ENCODE peak calls at places on chromosomes 13 and 19, in ten cellular contexts. G is mucosa of descending colon, M is AG10803, F is HepG2, W is ascending aorta, Z is GM12865, L is GM12878, T is SK-N-SH, V is neural crest cell, P is psoas muscle. N is an unnamed sample.

GRCh38 chr13:77494226-77494625 is 41.3 kb upstream of the SCEL start:
- DNase-seq in T (no peak), G (no peak), W (no peak), F (no peak), Z (no peak), V (no peak), M (no peak), L (no peak), P (no peak), N (no peak)

GRCh38 chr19:40744554-40745401 is 5.5 kb downstream of the ACTMAP start:
- DNase-seq in G (no peak), V (no peak), P (no peak), L (no peak), M (peak), T (peak), W (no peak), Z (peak), F (peak), N (no peak)

GRCh38 chr19:310141-310651 is 19.0 kb upstream of the PLPP2 start:
- DNase-seq in V (no peak), M (no peak), T (peak), G (no peak), W (no peak), F (no peak), Z (no peak), L (no peak), P (no peak), N (no peak)

GRCh38 chr19:56403764-56404704 is at the start of gene ZNF583:
- DNase-seq in L (peak), W (peak), P (peak), T (peak), G (peak), M (peak), V (peak), F (peak), Z (peak), N (peak)

GRCh38 chr13:100547805-100548204 is 40.8 kb downstream of the GGACT start:
- DNase-seq in V (no peak), T (peak), Z (no peak), L (no peak), G (no peak), W (no peak), F (no peak), P (no peak), M (peak), N (no peak)

GRCh38 chr13:27133889-27134288 is 37.7 kb downstream of the USP12 start:
- DNase-seq in G (no peak), Z (no peak), L (no peak), M (no peak), P (no peak), V (no peak), T (no peak), F (no peak), W (no peak), N (no peak)

GRCh38 chr13:79745141-79745540 is 264.2 kb downstream of the NDFIP2 start:
- DNase-seq in M (peak), T (peak), Z (no peak), W (no peak), G (no peak), P (no peak), F (no peak), V (no peak), L (no peak), N (no peak)

GRCh38 chr19:41321600-41322270 is 11.8 kb downstream of the CCDC97 start:
- DNase-seq in Z (peak), V (peak), W (no peak), F (peak), T (peak), G (no peak), P (peak), M (peak), L (no peak), N (peak)

GRCh38 chr19:35011737-35012682 is 11.9 kb downstream of the GRAMD1A start:
- DNase-seq in P (no peak), Z (no peak), V (no peak), M (no peak), F (no peak), L (no peak), G (no peak), W (no peak), T (peak), N (no peak)

GRCh38 chr19:9130965-9131364 is 4.2 kb upstream of the OR7G3 start:
- DNase-seq in V (no peak), M (no peak), L (no peak), Z (peak), G (no peak), W (no peak), T (no peak), P (no peak), F (no peak), N (no peak)

GRCh38 chr13:112987625-112988024 is 18.6 kb downstream of the MCF2L start:
- DNase-seq in Z (no peak), P (no peak), L (no peak), F (no peak), G (no peak), M (no peak), T (no peak), V (no peak), W (no peak), N (no peak)

GRCh38 chr13:44420376-44421220 is 47.0 kb downstream of the SERP2 start:
- DNase-seq in F (no peak), M (peak), T (no peak), W (no peak), G (no peak), P (no peak), Z (no peak), V (no peak), L (no peak), N (no peak)

GRCh38 chr19:56834564-56835375 is 5.8 kb downstream of the PEG3 start:
- DNase-seq in V (no peak), L (no peak), T (no peak), G (no peak), W (no peak), Z (no peak), M (no peak), F (no peak), P (no peak), N (no peak)

GRCh38 chr19:19642506-19643157 is 825 bp downstream of the GMIP start:
- DNase-seq in M (peak), P (no peak), F (no peak), T (peak), Z (peak), V (no peak), L (no peak), G (no peak), W (no peak), N (peak)

GRCh38 chr19:4049432-4049831 is 17.3 kb downstream of the ZBTB7A start:
- DNase-seq in G (peak), M (no peak), F (no peak), L (no peak), W (no peak), Z (no peak), V (no peak), T (no peak), P (peak), N (no peak)

GRCh38 chr13:46622013-46622917 is 69.3 kb downstream of the LRCH1 start:
- DNase-seq in F (peak), V (no peak), M (no peak), L (no peak), W (no peak), T (no peak), Z (no peak), P (no peak), G (no peak), N (no peak)

GRCh38 chr13:90532861-90533260 is 814.6 kb upstream of the MIR17HG start:
- DNase-seq in Z (no peak), W (no peak), G (no peak), V (no peak), L (no peak), T (no peak), F (no peak), P (no peak), M (no peak), N (no peak)

GRCh38 chr13:111296417-111296816 is 24.0 kb upstream of the TEX29 start:
- DNase-seq in V (no peak), M (no peak), Z (no peak), T (no peak), G (no peak), F (no peak), L (no peak), W (no peak), P (no peak), N (no peak)

GRCh38 chr13:79869326-79869725 is 388.4 kb downstream of the NDFIP2 start:
- DNase-seq in F (peak), T (no peak), W (no peak), M (no peak), P (no peak), V (no peak), Z (no peak), L (no peak), G (no peak), N (no peak)

GRCh38 chr13:102699419-102699961 is 4.6 kb upstream of the METTL21C start:
- DNase-seq in F (no peak), L (no peak), W (no peak), G (no peak), M (no peak), Z (no peak), T (no peak), P (no peak), V (no peak), N (peak)

GRCh38 chr13:87123987-87124784 is 547.0 kb upstream of the SLITRK5 start:
- DNase-seq in V (no peak), T (no peak), M (peak), L (no peak), W (no peak), Z (no peak), P (no peak), F (peak), G (no peak), N (peak)

GRCh38 chr19:36245210-36246005 is 30.5 kb downstream of the ZNF146 start:
- DNase-seq in M (no peak), G (no peak), W (no peak), Z (no peak), F (no peak), T (peak), P (no peak), L (no peak), V (peak), N (peak)

GRCh38 chr19:27885361-27885760 is 1327.6 kb downstream of the UQCRFS1 start:
- DNase-seq in M (no peak), L (no peak), W (no peak), F (no peak), Z (no peak), T (no peak), V (no peak), P (no peak), G (no peak), N (no peak)

GRCh38 chr19:28644261-28644660 is 568.7 kb downstream of the UQCRFS1 start:
- DNase-seq in M (no peak), Z (no peak), W (no peak), L (no peak), F (no peak), P (no peak), T (no peak), G (no peak), V (no peak), N (no peak)

GRCh38 chr19:28074773-28075172 is 1138.2 kb downstream of the UQCRFS1 start:
- DNase-seq in M (no peak), V (no peak), L (peak), T (no peak), F (no peak), Z (peak), G (no peak), P (no peak), W (no peak), N (no peak)

GRCh38 chr19:37983153-37983552 is 76.1 kb downstream of the SIPA1L3 start:
- DNase-seq in W (no peak), F (no peak), L (no peak), T (no peak), Z (no peak), V (no peak), M (no peak), P (no peak), G (no peak), N (no peak)

GRCh38 chr13:76641056-76641455 is 245.1 kb downstream of the KCTD12 start:
- DNase-seq in G (no peak), Z (no peak), F (no peak), M (peak), T (peak), P (no peak), V (no peak), L (no peak), W (no peak), N (no peak)

GRCh38 chr13:29883941-29884518 is 33.6 kb upstream of the UBL3 start:
- DNase-seq in T (no peak), V (peak), W (no peak), G (no peak), P (no peak), F (no peak), L (no peak), M (peak), Z (no peak), N (no peak)

GRCh38 chr13:113393572-113394503 is 29.9 kb upstream of the GRTP1 start:
- DNase-seq in F (peak), M (peak), T (no peak), W (peak), Z (peak), V (peak), P (peak), G (peak), L (peak), N (peak)

GRCh38 chr19:52640916-52641315 is 2.8 kb upstream of the ZNF83 start:
- DNase-seq in P (no peak), G (no peak), F (no peak), W (no peak), L (no peak), T (peak), V (no peak), M (peak), Z (no peak), N (peak)

DNA sequence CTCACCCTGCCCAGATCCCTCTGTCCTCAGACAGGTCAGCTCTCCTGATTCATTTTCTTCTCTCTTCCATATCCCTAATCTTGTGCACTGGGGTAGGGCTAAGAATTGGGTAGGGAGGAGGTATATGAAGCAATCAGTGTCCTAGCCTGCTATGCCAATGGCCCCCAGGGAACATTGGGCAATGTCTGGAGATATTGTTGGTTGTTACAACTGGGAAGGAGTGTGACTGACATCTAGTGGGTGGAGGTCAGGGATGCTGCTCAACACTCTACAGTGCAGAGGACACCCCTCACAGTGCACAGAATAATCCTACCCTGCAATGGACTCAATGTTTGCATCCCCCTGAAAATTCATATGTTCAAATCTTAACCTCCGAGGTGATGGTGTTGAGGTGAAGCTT is 57.5 kb downstream of the CPAMD8 start:
- DNase-seq in L (no peak), G (no peak), T (no peak), V (no peak), P (no peak), M (no peak), Z (peak), F (peak), W (no peak), N (no peak)
- TF ChIP-seq CTCF in L (peak), G (no peak), T (no peak), V (no peak), P (no peak), M (no peak), Z (peak), F (peak), W (no peak), N (no peak)

GRCh38 chr19:29943615-29944014 is 1.6 kb downstream of the URI1 start:
- DNase-seq in P (no peak), L (no peak), G (no peak), V (no peak), Z (no peak), M (no peak), W (no peak), T (no peak), F (no peak), N (no peak)

GRCh38 chr19:29940971-29941585 is 961 bp upstream of the URI1 start:
- DNase-seq in L (no peak), G (no peak), W (no peak), F (no peak), V (no peak), Z (no peak), M (no peak), P (no peak), T (no peak), N (no peak)

GRCh38 chr19:29944415-29945012 is 2.5 kb downstream of the URI1 start:
- DNase-seq in G (no peak), F (no peak), M (no peak), W (no peak), P (no peak), T (no peak), Z (peak), L (no peak), V (no peak), N (no peak)

GRCh38 chr19:29941828-29942403 is at the start of gene URI1:
- DNase-seq in F (peak), W (peak), V (peak), L (no peak), T (peak), Z (peak), P (peak), M (peak), G (peak), N (peak)

GRCh38 chr19:29942404-29943261 is 594 bp downstream of the URI1 start:
- DNase-seq in G (peak), L (no peak), M (peak), V (peak), W (peak), F (peak), T (peak), P (peak), Z (peak), N (peak)
- TF ChIP-seq CTCF in G (no peak), L (no peak), M (no peak), V (no peak), W (no peak), F (no peak), T (no peak), P (no peak), Z (no peak), N (no peak)

GRCh38 chr19:32971715-32972540 is at the start of the genes CEP89 and FAAP24:
- DNase-seq in T (peak), L (peak), M (peak), Z (peak), V (peak), W (peak), P (peak), G (peak), F (peak), N (peak)

GRCh38 chr19:32977269-32977668 is 5.2 kb downstream of the FAAP24 start:
- DNase-seq in G (no peak), M (no peak), F (no peak), P (no peak), Z (no peak), L (no peak), V (no peak), W (no peak), T (no peak), N (no peak)

GRCh38 chr19:32971012-32971595 is 654 bp downstream of the CEP89 start:
- DNase-seq in V (no peak), G (no peak), Z (no peak), L (no peak), F (no peak), M (peak), T (peak), P (no peak), W (no peak), N (no peak)

GRCh38 chr19:32976223-32976805 is 4.3 kb downstream of the FAAP24 start:
- DNase-seq in W (peak), F (peak), Z (peak), P (peak), G (peak), V (peak), T (peak), M (peak), L (no peak), N (peak)
- TF ChIP-seq CTCF in W (peak), F (peak), Z (peak), P (peak), G (peak), V (peak), T (peak), M (peak), L (peak), N (peak)

GRCh38 chr19:12202250-12202649 is 39.4 kb downstream of the ZNF136 start:
- DNase-seq in F (peak), V (no peak), P (no peak), M (no peak), T (no peak), Z (no peak), L (no peak), W (no peak), G (no peak), N (peak)
- TF ChIP-seq CTCF in F (peak), V (no peak), P (no peak), M (no peak), T (no peak), Z (peak), L (peak), W (no peak), G (no peak), N (no peak)

GRCh38 chr13:36134632-36135031 is 3.5 kb upstream of the DCLK1 start:
- DNase-seq in T (no peak), Z (no peak), V (no peak), M (no peak), P (no peak), G (no peak), F (no peak), W (no peak), L (no peak), N (no peak)

GRCh38 chr13:36131215-36131930 is at the start of gene DCLK1:
- DNase-seq in M (peak), F (no peak), P (peak), Z (no peak), T (peak), L (no peak), G (peak), V (peak), W (peak), N (peak)

GRCh38 chr13:36135876-36136275 is 4.7 kb upstream of the DCLK1 start:
- DNase-seq in F (no peak), L (no peak), V (no peak), Z (no peak), W (no peak), T (no peak), G (no peak), M (no peak), P (no peak), N (no peak)

GRCh38 chr13:36131931-36132297 is 732 bp upstream of the DCLK1 start:
- DNase-seq in W (peak), F (no peak), Z (no peak), T (no peak), G (peak), L (no peak), P (peak), V (no peak), M (peak), N (no peak)

GRCh38 chr13:36133950-36134349 is 2.8 kb upstream of the DCLK1 start:
- DNase-seq in V (no peak), Z (no peak), L (no peak), M (no peak), W (no peak), G (no peak), F (no peak), T (no peak), P (no peak), N (no peak)
- TF ChIP-seq CTCF in V (peak), Z (no peak), L (no peak), M (no peak), W (no peak), G (no peak), F (no peak), T (peak), P (no peak), N (no peak)